ENCODE peak calls at places on chromosome 5, in four cellular contexts. P is endodermal cell, K is tibial artery, N is left ventricle myocardium inferior. F is an unnamed sample.

GRCh38 chr5:150428106-150428876 is 15.6 kb upstream of the CD74 start:
- DNase-seq in P (no peak), K (no peak), N (peak; percentile 71), F (no peak)

GRCh38 chr5:154900071-154900470 is 37.9 kb downstream of the GEMIN5 start:
- DNase-seq in P (no peak), K (no peak), N (no peak), F (no peak)

GRCh38 chr5:16558984-16559629 is 57.7 kb downstream of the RETREG1 start:
- DNase-seq in P (peak; percentile 65), K (no peak), N (no peak), F (no peak)

GRCh38 chr5:180804129-180804601 is 1.6 kb upstream of the MGAT1 start:
- DNase-seq in P (no peak), K (no peak), N (no peak), F (no peak)

GRCh38 chr5:124342586-124342985 is 403.9 kb downstream of the ZNF608 start:
- DNase-seq in P (no peak), K (no peak), N (no peak), F (no peak)

GRCh38 chr5:123120197-123120596 is 31.2 kb downstream of the PRDM6 start:
- DNase-seq in P (no peak), K (no peak), N (no peak), F (no peak)

GRCh38 chr5:160467555-160468418 is 46.1 kb downstream of the PTTG1 start:
- DNase-seq in P (no peak), K (peak; percentile 72), N (peak; percentile 71), F (peak; percentile 78)

GRCh38 chr5:78604693-78605092 is 43.9 kb downstream of the LHFPL2 start:
- DNase-seq in P (no peak), K (no peak), N (no peak), F (no peak)

GRCh38 chr5:170629566-170630175 is 125.9 kb downstream of the KCNIP1 start:
- DNase-seq in P (peak; percentile 33), K (no peak), N (no peak), F (no peak)

GRCh38 chr5:115297043-115297442 is 589 bp upstream of the CCDC112 start:
- DNase-seq in P (no peak), K (no peak), N (no peak), F (no peak)

GRCh38 chr5:136080483-136081180 is 51.8 kb downstream of the TGFBI start:
- DNase-seq in P (peak; percentile 93), K (peak; percentile 87), N (peak; percentile 92), F (peak; percentile 81)

GRCh38 chr5:132484386-132484715 is 6.2 kb downstream of the IRF1 start:
- DNase-seq in P (no peak), K (peak; percentile 16), N (peak; percentile 7), F (no peak)

GRCh38 chr5:179909224-179909623 is 1.5 kb upstream of the TBC1D9B start:
- DNase-seq in P (no peak), K (no peak), N (no peak), F (no peak)

GRCh38 chr5:143244000-143244736 is 159.3 kb downstream of the NR3C1 start:
- DNase-seq in P (no peak), K (peak; percentile 76), N (peak; percentile 43), F (peak; percentile 54)

GRCh38 chr5:158277276-158277675 is 418.3 kb upstream of the CLINT1 start:
- DNase-seq in P (no peak), K (no peak), N (no peak), F (no peak)

GRCh38 chr5:6759401-6759800 is 46.2 kb downstream of the TENT4A start:
- DNase-seq in P (peak; percentile 74), K (no peak), N (no peak), F (no peak)

GRCh38 chr5:122163151-122164069 is 34.1 kb downstream of the ZNF474 start:
- DNase-seq in P (no peak), K (peak; percentile 75), N (no peak), F (no peak)

GRCh38 chr5:133687212-133688051 is 75.1 kb upstream of the FSTL4 start:
- DNase-seq in P (peak; percentile 78), K (no peak), N (no peak), F (no peak)

GRCh38 chr5:127785098-127785927 is 82.1 kb downstream of the CCDC192 start:
- DNase-seq in P (no peak), K (no peak), N (no peak), F (no peak)

GRCh38 chr5:39455645-39456044 is 30.9 kb upstream of the DAB2 start:
- DNase-seq in P (no peak), K (no peak), N (no peak), F (no peak)

GRCh38 chr5:125160787-125161502 is 414.5 kb upstream of the ZNF608 start:
- DNase-seq in P (peak; percentile 84), K (no peak), N (no peak), F (no peak)

GRCh38 chr5:88876714-88877113 is 6.3 kb downstream of the MEF2C start:
- DNase-seq in P (no peak), K (no peak), N (no peak), F (no peak)

GRCh38 chr5:88877826-88878225 is 5.2 kb downstream of the MEF2C start:
- DNase-seq in P (no peak), K (no peak), N (no peak), F (no peak)

GRCh38 chr5:88880196-88880595 is 2.8 kb downstream of the MEF2C start:
- DNase-seq in P (no peak), K (no peak), N (no peak), F (no peak)

GRCh38 chr5:88879724-88880123 is 3.3 kb downstream of the MEF2C start:
- DNase-seq in P (no peak), K (no peak), N (no peak), F (no peak)

GRCh38 chr5:88878976-88879375 is 4.0 kb downstream of the MEF2C start:
- DNase-seq in P (no peak), K (no peak), N (no peak), F (no peak)
- H3K4me1 ChIP-seq in P (no peaks in the 10 kb centered on the region), K (no peaks in the 10 kb centered on the region), N (peaks cover 76% of the 10 kb centered on the region), F (peaks cover 8% of the 10 kb centered on the region)

DNA sequence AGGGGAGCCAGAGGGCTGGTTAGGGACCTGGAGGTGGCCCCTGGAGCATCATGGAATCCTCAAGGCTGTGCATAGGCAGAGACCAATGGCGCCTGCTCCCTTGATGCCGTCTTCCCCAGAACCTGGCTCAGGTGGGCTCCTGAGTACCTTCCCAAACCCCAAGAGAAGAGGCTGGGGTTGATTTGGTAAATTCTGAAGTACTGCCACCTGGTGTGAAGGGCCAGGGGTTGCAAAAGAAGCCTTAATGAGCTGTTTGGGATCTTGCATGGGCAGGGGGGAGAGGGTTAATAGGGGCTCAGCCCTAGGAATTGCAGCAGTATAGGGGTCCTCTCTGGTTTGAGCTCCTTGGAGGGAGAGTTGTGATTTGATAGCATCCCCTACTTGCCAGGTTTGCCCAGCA is 52.1 kb downstream of the CYSTM1 start:
- DNase-seq in P (peak; percentile 57), K (no peak), N (no peak), F (no peak)
- TF ChIP-seq CTCF in P (peak; percentile 59), K (no peak), N (no peak), F (no peak)

DNA sequence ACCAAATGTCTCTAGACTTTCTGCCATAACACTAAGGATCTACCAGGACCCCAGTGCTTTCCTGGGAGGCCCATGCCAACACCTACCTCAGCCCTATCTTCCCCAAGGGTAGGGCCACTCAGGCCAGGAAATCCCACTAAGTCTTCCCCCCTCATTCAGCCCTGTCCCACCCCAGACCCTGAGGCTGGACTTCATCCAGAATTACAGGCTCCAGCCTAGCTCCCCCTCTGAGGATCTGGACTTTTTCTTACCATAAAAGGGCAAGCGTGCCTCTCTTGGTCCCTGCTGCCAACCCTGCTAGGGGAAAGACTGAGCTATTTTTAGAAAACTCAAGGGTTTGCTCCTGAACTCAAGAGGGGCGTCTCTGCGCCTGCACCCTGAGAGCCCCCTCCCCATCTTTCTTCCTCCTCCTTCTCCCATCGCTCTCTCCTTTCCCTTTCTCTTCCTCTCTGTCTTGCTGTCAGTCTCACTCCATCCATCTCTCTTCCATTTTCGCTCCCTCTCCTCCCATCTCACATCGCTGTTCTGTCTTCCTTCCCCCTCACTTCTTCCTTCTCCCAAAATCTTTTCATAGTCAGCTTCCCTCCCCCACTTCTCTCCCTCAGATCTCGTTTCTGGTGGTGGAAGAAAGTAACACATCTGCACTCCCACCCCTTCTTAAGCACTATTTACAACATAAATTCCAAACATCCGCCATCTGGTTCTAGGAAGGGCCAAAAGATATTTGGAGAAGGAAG is 38.1 kb upstream of the IL17B start:
- DNase-seq in P (no peak), K (no peak), N (no peak), F (no peak)
- H3K4me1 ChIP-seq in P (peaks cover 3% of the 10 kb centered on the region), K (no peaks in the 10 kb centered on the region), N (peaks cover 98% of the 10 kb centered on the region), F (peaks cover 8% of the 10 kb centered on the region)

DNA sequence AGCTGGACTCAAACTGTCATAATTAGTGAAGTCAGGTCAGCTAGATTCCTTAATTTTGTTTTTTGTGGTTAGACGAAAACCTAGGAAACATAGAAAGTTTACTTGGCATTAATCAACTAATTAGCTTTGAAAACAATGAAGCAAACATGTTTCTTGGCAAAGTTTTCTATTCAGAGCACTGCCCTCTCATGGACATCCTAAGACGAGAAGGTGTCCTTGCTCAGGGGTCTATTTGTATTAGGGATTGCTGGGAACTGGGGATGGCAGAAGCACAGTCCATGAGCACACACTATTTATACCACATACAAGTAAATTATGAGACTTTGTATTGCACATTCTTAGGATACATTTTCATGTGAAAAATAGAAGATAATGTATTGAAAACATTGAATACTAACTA is 49.7 kb downstream of the POC5 start:
- DNase-seq in P (no peak), K (no peak), N (no peak), F (no peak)
- TF ChIP-seq CTCF in P (peak; percentile 66), K (no peak), N (no peak), F (no peak)

GRCh38 chr5:172770374-172770674 is 671 bp downstream of the DUSP1 start:
- DNase-seq in P (no peak), K (no peak), N (no peak), F (no peak)

GRCh38 chr5:172771439-172772111 is 580 bp upstream of the DUSP1 start:
- DNase-seq in P (no peak), K (no peak), N (no peak), F (no peak)

GRCh38 chr5:172769598-172770373 is 1.2 kb downstream of the DUSP1 start:
- DNase-seq in P (no peak), K (no peak), N (no peak), F (no peak)

GRCh38 chr5:172772112-172772906 is 1.3 kb upstream of the DUSP1 start:
- DNase-seq in P (peak; percentile 93), K (peak; percentile 97), N (peak; percentile 89), F (peak; percentile 97)

GRCh38 chr5:172770675-172771438 is at the start of gene DUSP1:
- DNase-seq in P (peak; percentile 99), K (peak; percentile 100), N (peak; percentile 100), F (peak; percentile 99)
- H3K4me1 ChIP-seq in P (peaks cover 4% of the 10 kb centered on the region), K (peaks cover 8% of the 10 kb centered on the region), N (peaks cover 67% of the 10 kb centered on the region), F (peaks cover 20% of the 10 kb centered on the region)

F was measured in lung.